ENCODE peak calls at places on chromosomes 4 and X, in four cellular contexts. A is epithelial cell of esophagus, I is upper lobe of right lung, H is AG04449. J is an unnamed sample.
A peak's percentile ranks its signal among the peaks of the same experiment; 100 is the strongest.

GRCh38 chr4:13546855-13547562 is 2.7 kb upstream of the NKX3-2 start:
- DNase-seq in A (peak; percentile 31), H (no peak), I (no peak), J (no peak)

GRCh38 chrX:11755724-11756123 is 2.3 kb upstream of the MSL3 start:
- DNase-seq in I (no peak), H (no peak), A (no peak), J (no peak)

GRCh38 chr4:143360838-143361237 is 24.2 kb downstream of the GAB1 start:
- DNase-seq in H (no peak), A (no peak), I (no peak), J (no peak)

GRCh38 chr4:151990201-151990600 is 229.4 kb upstream of the GATB start:
- DNase-seq in H (peak; percentile 12), I (no peak), A (peak; percentile 95), J (peak; percentile 55)

GRCh38 chrX:77003956-77004355 is 443.2 kb upstream of the FGF16 start:
- DNase-seq in I (no peak), H (no peak), A (no peak), J (no peak)

GRCh38 chr4:26233350-26233749 is 87.5 kb upstream of the RBPJ start:
- DNase-seq in H (no peak), I (no peak), A (no peak), J (no peak)

GRCh38 chrX:38939067-38939466 is 137.8 kb downstream of the MID1IP1 start:
- DNase-seq in I (no peak), H (no peak), A (peak; percentile 41), J (no peak)

GRCh38 chrX:19541196-19541595 is 25.9 kb upstream of the MAP3K15 start:
- DNase-seq in H (no peak), A (no peak), I (no peak), J (no peak)

GRCh38 chr4:69323284-69323683 is 43.0 kb downstream of the UGT2B28 start:
- DNase-seq in I (no peak), H (no peak), A (no peak), J (no peak)

GRCh38 chrX:130296743-130297142 is 28.0 kb upstream of the ZNF280C start:
- DNase-seq in A (peak; percentile 18), H (no peak), I (no peak), J (no peak)

GRCh38 chrX:12716574-12716973 is 74.6 kb upstream of the PRPS2 start:
- DNase-seq in A (no peak), I (no peak), H (no peak), J (no peak)

GRCh38 chrX:133852837-133853236 is 132.6 kb downstream of the GPC3 start:
- DNase-seq in I (no peak), A (no peak), H (no peak), J (no peak)
- TF ChIP-seq CTCF in I (no peak), A (no peak), H (no peak), J (no peak)

DNA sequence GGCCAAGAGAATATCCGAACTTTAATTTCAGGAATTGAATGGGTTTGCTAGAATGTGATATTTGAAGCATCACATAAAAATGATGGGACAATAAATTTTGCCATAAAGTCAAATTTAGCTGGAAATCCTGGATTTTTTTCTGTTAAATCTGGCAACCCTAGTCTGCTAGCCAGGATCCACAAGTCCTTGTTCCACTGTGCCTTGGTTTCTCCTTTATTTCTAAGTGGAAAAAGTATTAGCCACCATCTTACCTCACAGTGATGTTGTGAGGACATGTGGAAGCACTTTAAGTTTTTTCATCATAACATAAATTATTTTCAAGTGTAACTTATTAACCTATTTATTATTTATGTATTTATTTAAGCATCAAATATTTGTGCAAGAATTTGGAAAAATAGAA is 2.4 kb downstream of the CXCL8 start:
- DNase-seq in I (no peak), A (no peak), H (no peak), J (no peak)
- H3K4me3 ChIP-seq in I (no peak overlapping the region), A (no peak overlapping the region), H (no peak overlapping the region), J (no peak overlapping the region)

GRCh38 chrX:4547218-4547836 is 833.9 kb upstream of the PRKX start:
- DNase-seq in A (peak; percentile 40), H (no peak), I (no peak), J (peak; percentile 13)

DNA sequence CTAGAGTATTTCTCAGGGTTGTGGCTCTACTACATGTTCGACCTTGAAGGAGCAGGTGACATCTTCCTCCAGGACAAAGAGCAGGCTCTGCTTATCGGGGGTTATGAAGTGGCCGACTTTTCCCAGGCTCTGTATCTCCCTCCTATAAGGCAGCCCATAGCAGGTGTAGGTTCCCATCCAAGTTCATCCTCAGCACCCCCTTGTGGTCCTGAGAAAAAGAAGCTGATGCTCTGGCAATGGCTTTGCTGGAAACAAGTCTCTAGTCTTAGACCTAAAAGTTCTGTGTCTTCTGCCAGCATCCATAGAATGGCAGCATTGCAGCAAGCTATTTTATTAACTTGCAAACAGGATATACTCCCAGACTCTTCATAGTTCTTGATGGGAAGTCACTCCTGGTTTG is 836.6 kb upstream of the PRKX start:
- DNase-seq in A (peak; percentile 1), H (no peak), I (no peak), J (no peak)
- TF ChIP-seq CTCF in A (peak; percentile 8), H (no peak), I (no peak), J (no peak)

GRCh38 chrX:40007136-40007535 is 90.6 kb downstream of the BCOR start:
- DNase-seq in I (no peak), H (no peak), A (no peak), J (no peak)

GRCh38 chrX:40006025-40007017 is 91.4 kb downstream of the BCOR start:
- DNase-seq in H (no peak), I (peak; percentile 73), A (no peak), J (no peak)

GRCh38 chrX:40003982-40004535 is 93.7 kb downstream of the BCOR start:
- DNase-seq in I (no peak), A (no peak), H (no peak), J (no peak)

GRCh38 chrX:40004916-40005289 is 92.9 kb downstream of the BCOR start:
- DNase-seq in A (no peak), H (no peak), I (no peak), J (no peak)

DNA sequence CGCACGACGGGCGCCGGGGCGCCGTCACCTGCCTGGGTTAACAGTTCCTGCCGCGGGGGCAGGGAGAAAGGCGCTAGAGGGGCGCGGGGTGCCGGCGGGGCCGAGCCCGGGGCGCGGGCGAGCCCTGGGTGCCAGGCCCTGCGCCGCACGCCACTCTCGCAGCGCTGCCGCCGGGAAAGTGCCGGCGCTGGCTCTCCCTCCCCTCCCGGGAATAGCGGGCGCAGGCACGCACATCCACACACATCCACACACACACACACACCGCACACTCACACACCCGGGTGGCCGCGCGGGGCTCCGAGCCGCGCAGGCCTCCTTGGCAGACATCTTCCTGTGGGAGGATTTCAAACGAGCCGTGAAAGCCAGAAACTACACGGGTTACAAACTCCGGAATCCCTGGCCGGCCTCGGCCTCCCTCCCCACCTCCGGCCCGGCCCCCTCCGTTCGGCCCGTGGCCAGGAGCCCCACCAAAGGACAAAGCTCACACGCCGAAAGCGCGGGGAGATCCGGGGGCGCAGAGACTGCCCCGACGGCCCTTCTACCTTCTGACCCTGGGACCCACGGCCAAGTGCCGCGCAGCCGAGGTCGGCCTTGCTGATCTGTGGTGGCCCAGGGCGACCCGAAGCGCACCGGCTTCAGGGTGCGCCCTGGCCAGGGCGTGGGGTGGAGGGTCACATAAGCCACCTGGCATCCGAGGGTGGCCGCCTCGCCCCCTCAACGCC is 92.3 kb downstream of the BCOR start:
- DNase-seq in A (no peak), I (no peak), H (no peak), J (no peak)
- H3K4me3 ChIP-seq in A (no peak overlapping the region), I (no peak overlapping the region), H (no peak overlapping the region), J (no peak overlapping the region)

DNA sequence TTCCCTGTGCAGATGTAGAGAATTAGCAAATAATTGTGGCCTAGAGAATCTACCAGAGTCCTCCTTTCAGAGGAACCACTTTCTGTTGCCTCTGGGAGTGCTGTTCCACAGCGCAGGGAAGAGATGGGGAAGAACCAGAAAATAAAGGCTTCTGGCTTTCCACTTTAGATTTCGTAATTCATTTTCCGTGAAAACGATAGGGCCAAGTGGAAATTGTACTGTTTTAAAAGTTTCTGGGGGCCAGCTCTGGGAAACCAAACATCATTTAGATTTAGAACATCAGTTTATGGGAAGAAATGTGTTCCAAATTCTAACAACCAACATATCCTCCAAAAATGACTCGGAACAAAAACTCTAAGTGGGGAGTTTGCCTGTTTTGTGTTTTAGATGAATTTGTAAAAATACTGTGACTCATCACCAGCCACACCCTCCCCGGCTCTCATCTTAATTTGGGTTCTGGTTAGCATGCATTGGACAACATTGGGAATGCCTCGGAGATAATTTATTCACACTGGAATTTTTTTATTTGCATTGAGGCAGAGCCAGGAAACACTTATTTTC is 65.2 kb upstream of the LNX1 start:
- DNase-seq in I (no peak), H (no peak), A (no peak), J (peak; percentile 50)
- TF ChIP-seq CTCF in I (peak; percentile 49), H (peak; percentile 46), A (peak; percentile 39), J (peak; percentile 85)

GRCh38 chrX:48466696-48467095 is 3.4 kb downstream of the SLC38A5 start:
- DNase-seq in I (no peak), H (no peak), A (no peak), J (no peak)

GRCh38 chrX:48468693-48469691 is 1.1 kb downstream of the SLC38A5 start:
- DNase-seq in I (no peak), A (no peak), H (no peak), J (no peak)

GRCh38 chrX:48468247-48468671 is 1.8 kb downstream of the SLC38A5 start:
- DNase-seq in H (no peak), A (peak; percentile 32), I (no peak), J (no peak)

GRCh38 chrX:48465336-48465933 is 4.6 kb downstream of the SLC38A5 start:
- DNase-seq in I (no peak), A (peak; percentile 78), H (peak; percentile 89), J (peak; percentile 86)

GRCh38 chrX:48467331-48467761 is 2.7 kb downstream of the SLC38A5 start:
- DNase-seq in H (no peak), I (no peak), A (no peak), J (no peak)
- H3K4me3 ChIP-seq in H (peak overlapping the region; percentile 45), I (no peak overlapping the region), A (peak overlapping the region; percentile 58), J (peak overlapping the region; percentile 37)

GRCh38 chrX:8629871-8630270 is 102.1 kb downstream of the ANOS1 start:
- DNase-seq in I (no peak), H (no peak), A (peak; percentile 87), J (no peak)

GRCh38 chrX:8627796-8628195 is 104.1 kb downstream of the ANOS1 start:
- DNase-seq in I (no peak), A (peak; percentile 1), H (no peak), J (no peak)

GRCh38 chrX:8636442-8636841 is 95.5 kb downstream of the ANOS1 start:
- DNase-seq in I (no peak), H (no peak), A (no peak), J (no peak)

DNA sequence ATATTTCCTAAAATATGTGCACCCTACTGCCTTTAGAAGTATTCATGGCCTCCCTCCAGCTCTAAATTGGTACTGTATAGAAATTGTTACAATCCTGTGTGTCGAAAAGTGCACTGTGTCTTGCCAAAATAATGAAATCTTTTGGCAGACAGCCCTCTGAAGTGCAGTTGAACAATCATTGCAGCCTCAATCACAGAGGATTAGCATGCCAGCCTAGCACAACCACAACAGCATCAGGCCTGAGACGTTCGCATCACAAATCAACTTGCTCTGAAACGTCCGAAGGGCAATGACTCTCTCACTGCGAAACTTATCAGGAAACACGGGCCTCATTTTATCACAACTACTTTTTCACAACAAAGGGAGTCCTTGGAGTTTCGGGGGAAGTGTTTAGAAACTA is 99.0 kb downstream of the ANOS1 start:
- DNase-seq in H (no peak), A (peak; percentile 6), I (no peak), J (no peak)
- TF ChIP-seq CTCF in H (no peak), A (no peak), I (no peak), J (no peak)

J was measured in AG09309.